ENCODE peak calls at places on chromosome 20, in six cellular contexts. S, P, Q, H, Z and A are unnamed samples.

GRCh38 chr20:48846516-48847492 is 19.0 kb upstream of the PREX1 start:
- DNase-seq in S (peak; percentile 93), P (peak; percentile 54), Q (no peak), H (peak; percentile 62), Z (no peak), A (peak; percentile 84)

GRCh38 chr20:37534401-37535157 is 6.9 kb upstream of the BLCAP start:
- DNase-seq in S (peak; percentile 90), P (peak; percentile 79), Q (peak; percentile 52), H (peak; percentile 95), Z (peak; percentile 83), A (peak; percentile 83)

GRCh38 chr20:53899351-53900167 is 170.8 kb downstream of the BCAS1 start:
- DNase-seq in S (peak; percentile 95), P (peak; percentile 80), Q (peak; percentile 59), H (peak; percentile 47), Z (no peak), A (peak; percentile 88)

GRCh38 chr20:57289401-57290177 is 23.1 kb upstream of the BMP7 start:
- DNase-seq in S (no peak), P (no peak), Q (no peak), H (no peak), Z (no peak), A (no peak)

GRCh38 chr20:5658897-5659296 is 91.3 kb upstream of the SHLD1 start:
- DNase-seq in S (no peak), P (peak; percentile 90), Q (no peak), H (peak; percentile 91), Z (peak; percentile 71), A (peak; percentile 57)

GRCh38 chr20:40207618-40208017 is 481.4 kb downstream of the MAFB start:
- DNase-seq in S (no peak), P (no peak), Q (no peak), H (no peak), Z (no peak), A (no peak)

GRCh38 chr20:54219751-54220426 is 12.0 kb downstream of the PFDN4 start:
- DNase-seq in S (no peak), P (peak; percentile 60), Q (no peak), H (peak; percentile 56), Z (peak; percentile 61), A (peak; percentile 31)

GRCh38 chr20:33803921-33804337 is 7.2 kb upstream of the CHMP4B start:
- DNase-seq in S (no peak), P (no peak), Q (no peak), H (peak; percentile 38), Z (no peak), A (no peak)

GRCh38 chr20:31698803-31699718 is 23.6 kb downstream of the BCL2L1 start:
- DNase-seq in S (no peak), P (peak; percentile 87), Q (peak; percentile 57), H (peak; percentile 96), Z (peak; percentile 76), A (peak; percentile 29)

GRCh38 chr20:12970372-12970821 is 38.4 kb upstream of the SPTLC3 start:
- DNase-seq in S (no peak), P (peak; percentile 63), Q (no peak), H (peak; percentile 56), Z (peak; percentile 74), A (peak; percentile 53)

GRCh38 chr20:35506872-35507638 is 22.4 kb downstream of the C20orf173 start:
- DNase-seq in S (no peak), P (no peak), Q (no peak), H (no peak), Z (no peak), A (peak; percentile 48)

GRCh38 chr20:17785007-17785406 is 85.2 kb downstream of the BANF2 start:
- DNase-seq in S (no peak), P (no peak), Q (no peak), H (no peak), Z (no peak), A (no peak)

GRCh38 chr20:14384411-14384810 is 47.0 kb upstream of the FLRT3 start:
- DNase-seq in S (no peak), P (no peak), Q (no peak), H (no peak), Z (no peak), A (no peak)

GRCh38 chr20:20241966-20242365 is 125.9 kb upstream of the INSM1 start:
- DNase-seq in S (no peak), P (no peak), Q (no peak), H (no peak), Z (no peak), A (no peak)

GRCh38 chr20:16761305-16761829 is 13.2 kb downstream of the OTOR start:
- DNase-seq in S (peak; percentile 19), P (peak; percentile 83), Q (peak; percentile 37), H (peak; percentile 65), Z (peak; percentile 77), A (peak; percentile 77)

GRCh38 chr20:53711333-53712211 is 117.9 kb upstream of the ZNF217 start:
- DNase-seq in S (no peak), P (no peak), Q (no peak), H (no peak), Z (peak; percentile 69), A (no peak)

GRCh38 chr20:62068997-62069396 is 3.3 kb upstream of the TAF4 start:
- DNase-seq in S (no peak), P (no peak), Q (no peak), H (no peak), Z (no peak), A (no peak)

GRCh38 chr20:34374209-34374749 is 11.2 kb downstream of the ITCH start:
- DNase-seq in S (no peak), P (no peak), Q (no peak), H (no peak), Z (no peak), A (no peak)

DNA sequence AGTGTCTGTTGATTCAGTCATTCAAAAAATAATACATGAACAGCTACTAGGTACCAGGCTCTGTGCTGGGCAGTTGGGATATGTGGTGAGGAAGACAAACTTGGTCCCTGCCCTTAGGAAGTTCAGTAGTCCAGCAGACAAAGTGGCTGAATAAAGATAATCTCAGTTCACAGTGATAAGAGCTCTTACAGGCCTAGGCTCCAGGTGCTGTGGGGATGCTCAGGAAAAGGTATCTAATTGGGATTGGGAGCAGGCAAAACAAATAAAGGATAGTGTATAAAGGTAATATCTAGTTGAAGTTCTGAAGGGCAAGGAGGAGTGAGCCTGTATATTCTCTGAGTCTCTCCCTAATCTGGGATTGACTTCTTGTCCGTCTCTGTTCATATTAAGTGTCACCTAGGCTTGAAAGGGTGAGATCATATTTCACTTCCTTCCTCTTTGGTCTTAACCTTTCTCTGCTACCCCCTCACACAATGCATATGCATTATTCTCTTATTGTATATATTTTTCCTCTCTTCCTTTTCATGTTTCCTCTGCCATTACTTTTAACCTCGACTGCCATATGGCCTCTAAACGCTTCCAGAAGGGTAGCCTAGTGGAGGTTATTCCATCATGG is 13.5 kb downstream of the PTPN1 start:
- DNase-seq in S (no peak), P (no peak), Q (no peak), H (peak; percentile 36), Z (no peak), A (peak; percentile 33)
- TF ChIP-seq MYC in S (no peak), P (no peak), Q (no peak), H (no peak), Z (no peak), A (no peak)

DNA sequence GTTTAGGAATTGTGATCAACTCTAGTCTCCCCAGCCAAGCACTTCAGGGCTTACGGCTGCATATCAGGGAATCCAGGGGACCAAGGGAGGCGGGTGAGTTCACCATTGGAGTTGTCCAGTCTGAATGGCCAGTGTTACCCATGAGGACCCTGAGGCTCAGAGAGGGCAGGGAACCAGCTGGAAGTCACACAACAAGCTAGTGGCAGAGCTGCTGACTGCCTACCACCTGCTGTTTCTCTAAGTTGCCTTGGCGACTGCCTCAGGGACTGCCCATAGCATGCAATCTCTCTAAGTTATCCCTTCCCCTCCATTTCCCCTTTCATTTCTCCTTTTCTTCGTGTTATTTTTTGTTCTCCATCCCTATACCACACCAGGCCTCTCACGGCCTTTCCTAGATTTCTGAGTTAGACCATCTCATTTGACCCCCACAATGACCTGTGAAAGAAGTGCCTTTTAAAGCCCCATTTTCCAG is 71.8 kb upstream of the SIRPA start:
- DNase-seq in S (no peak), P (no peak), Q (no peak), H (no peak), Z (no peak), A (no peak)
- TF ChIP-seq MAX in S (no peak), P (no peak), Q (no peak), H (no peak), Z (no peak), A (no peak)

GRCh38 chr20:38842558-38842981 is 37.1 kb downstream of the PPP1R16B start:
- DNase-seq in S (peak; percentile 91), P (no peak), Q (no peak), H (peak; percentile 37), Z (no peak), A (peak; percentile 30)
- TF ChIP-seq MYC in S (no peak), P (no peak), Q (no peak), H (no peak), Z (no peak), A (no peak)

DNA sequence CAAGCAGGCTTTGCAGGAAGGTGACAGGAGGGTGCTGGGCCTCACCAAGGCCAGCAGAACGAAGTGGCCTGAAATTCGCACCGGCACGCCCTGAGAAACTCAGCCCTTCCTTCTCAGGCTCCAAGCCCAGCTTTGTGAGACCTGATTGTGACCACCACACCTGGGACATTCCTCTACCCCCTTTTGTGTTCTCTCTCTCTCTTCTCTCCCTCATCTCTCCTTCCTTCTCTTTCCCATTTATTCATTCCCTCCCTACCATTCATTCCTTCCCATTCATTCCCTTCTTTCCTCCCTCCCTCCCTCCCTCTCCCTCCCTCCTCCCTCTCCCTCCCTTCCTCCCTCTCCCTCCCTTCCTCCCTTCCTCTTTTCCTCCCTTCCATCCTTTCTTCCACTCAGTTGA is 8.8 kb downstream of the CD93 start:
- DNase-seq in S (no peak), P (no peak), Q (no peak), H (no peak), Z (no peak), A (no peak)
- TF ChIP-seq MAX in S (no peak), P (no peak), Q (no peak), H (no peak), Z (no peak), A (no peak)